ENCODE peak calls at places on chromosomes 3 and 15, in six cellular contexts. A is NCI-H1092; P is caudate nucleus; E is activated CD4-positive, alpha-beta T cell treated with anti-CD3 and anti-CD28 coated beads, Interleukin-2, amount 50 U/mL, for 1 hour; W is mesenteric fat pad; Q is T-helper 17 cell. L is an unnamed sample.

GRCh38 chr3:193134895-193135294 is 106.1 kb upstream of the PLAAT1 start:
- DNase-seq in A (no peak), P (no peak), E (no peak), W (no peak), Q (no peak), L (peak; percentile 91)

GRCh38 chr15:42344763-42345162 is 14.5 kb upstream of the CAPN3 start:
- DNase-seq in A (no peak), P (no peak), E (no peak), W (no peak), Q (no peak), L (peak; percentile 74)

GRCh38 chr3:188153498-188153948 is 434 bp upstream of the LPP start:
- DNase-seq in A (no peak), P (peak; percentile 75), E (peak; percentile 33), W (peak; percentile 93), Q (no peak), L (peak; percentile 65)

GRCh38 chr15:65305144-65305758 is 774 bp downstream of the RNU5B-1 start:
- DNase-seq in A (peak; percentile 79), P (no peak), E (no peak), W (no peak), Q (no peak), L (no peak)

GRCh38 chr3:174675426-174675825 is 183.7 kb upstream of the NAALADL2 start:
- DNase-seq in A (no peak), P (no peak), E (no peak), W (no peak), Q (no peak), L (no peak)

GRCh38 chr15:56719774-56720555 is 13.3 kb downstream of the ZNF280D start:
- DNase-seq in A (no peak), P (no peak), E (no peak), W (no peak), Q (no peak), L (no peak)

GRCh38 chr15:100929641-100930042 is 10.5 kb downstream of the LRRK1 start:
- DNase-seq in A (no peak), P (no peak), E (no peak), W (no peak), Q (no peak), L (no peak)

GRCh38 chr3:169505577-169506155 is 157.8 kb downstream of the MECOM start:
- DNase-seq in A (no peak), P (no peak), E (no peak), W (no peak), Q (no peak), L (no peak)

GRCh38 chr15:28125673-28126651 is 26.8 kb upstream of the OCA2 start:
- DNase-seq in A (peak; percentile 22), P (no peak), E (no peak), W (no peak), Q (no peak), L (peak; percentile 16)

GRCh38 chr3:183824761-183825379 is 507 bp downstream of the MAP6D1 start:
- DNase-seq in A (no peak), P (peak; percentile 45), E (no peak), W (no peak), Q (no peak), L (no peak)

GRCh38 chr3:129942296-129942695 is 32.2 kb upstream of the TRH start:
- DNase-seq in A (peak; percentile 46), P (peak; percentile 59), E (peak; percentile 12), W (no peak), Q (no peak), L (no peak)

GRCh38 chr3:132293231-132293630 is 24.0 kb upstream of the ACP3 start:
- DNase-seq in A (no peak), P (no peak), E (no peak), W (no peak), Q (no peak), L (no peak)

GRCh38 chr3:152474585-152474984 is 205.9 kb downstream of the MBNL1 start:
- DNase-seq in A (no peak), P (no peak), E (no peak), W (no peak), Q (no peak), L (no peak)

GRCh38 chr3:149554826-149555225 is 80.3 kb downstream of the TM4SF4 start:
- DNase-seq in A (no peak), P (no peak), E (no peak), W (no peak), Q (no peak), L (peak; percentile 53)

GRCh38 chr15:40040770-40041169 is 1.8 kb upstream of the SRP14 start:
- DNase-seq in A (no peak), P (no peak), E (no peak), W (no peak), Q (no peak), L (no peak)

GRCh38 chr3:158920375-158920774 is 118.5 kb downstream of the MFSD1 start:
- DNase-seq in A (no peak), P (no peak), E (no peak), W (no peak), Q (no peak), L (peak; percentile 34)

GRCh38 chr3:133925960-133926735 is 30.5 kb upstream of the RAB6B start:
- DNase-seq in A (no peak), P (no peak), E (no peak), W (no peak), Q (no peak), L (no peak)

GRCh38 chr15:57675481-57676181 is 30.9 kb upstream of the POLR2M start:
- DNase-seq in A (no peak), P (no peak), E (no peak), W (no peak), Q (no peak), L (no peak)

GRCh38 chr3:42718338-42718737 is 15.7 kb upstream of the HHATL start:
- DNase-seq in A (no peak), P (no peak), E (no peak), W (no peak), Q (no peak), L (no peak)

GRCh38 chr15:42608110-42608531 is 32.7 kb downstream of the STARD9 start:
- DNase-seq in A (no peak), P (peak; percentile 7), E (peak; percentile 3), W (no peak), Q (no peak), L (no peak)

GRCh38 chr3:111151438-111151837 is 79.8 kb downstream of the NECTIN3 start:
- DNase-seq in A (no peak), P (no peak), E (no peak), W (no peak), Q (no peak), L (peak; percentile 71)

GRCh38 chr3:101179637-101180036 is 140.7 kb downstream of the IMPG2 start:
- DNase-seq in A (no peak), P (no peak), E (no peak), W (no peak), Q (no peak), L (peak; percentile 79)

GRCh38 chr3:132245547-132245946 is 71.7 kb upstream of the ACP3 start:
- DNase-seq in A (no peak), P (no peak), E (no peak), W (no peak), Q (no peak), L (no peak)

GRCh38 chr15:101128191-101128590 is 123.7 kb downstream of the CHSY1 start:
- DNase-seq in A (no peak), P (no peak), E (no peak), W (no peak), Q (no peak), L (peak; percentile 87)

GRCh38 chr3:74268753-74269152 is 345.7 kb downstream of the CNTN3 start:
- DNase-seq in A (no peak), P (no peak), E (no peak), W (no peak), Q (no peak), L (no peak)

GRCh38 chr3:190336516-190337189 is 14.4 kb upstream of the CLDN1 start:
- DNase-seq in A (no peak), P (no peak), E (no peak), W (no peak), Q (no peak), L (no peak)

GRCh38 chr3:32336123-32336518 is 55.5 kb upstream of the CMTM7 start:
- DNase-seq in A (no peak), P (no peak), E (no peak), W (no peak), Q (no peak), L (no peak)

GRCh38 chr15:85296615-85297402 is 83.6 kb upstream of the AKAP13 start:
- DNase-seq in A (peak; percentile 44), P (peak; percentile 53), E (peak; percentile 61), W (no peak), Q (peak; percentile 57), L (peak; percentile 53)

GRCh38 chr3:122021811-122022401 is at the start of gene ILDR1:
- DNase-seq in A (peak; percentile 3), P (no peak), E (no peak), W (no peak), Q (no peak), L (no peak)

GRCh38 chr15:66153549-66154415 is 99.8 kb downstream of the MEGF11 start:
- DNase-seq in A (peak; percentile 77), P (no peak), E (no peak), W (no peak), Q (no peak), L (no peak)

GRCh38 chr3:42204867-42205599 is 61.0 kb downstream of the CCK start:
- DNase-seq in A (no peak), P (no peak), E (no peak), W (no peak), Q (no peak), L (no peak)

GRCh38 chr3:177777699-177778098 is 580.4 kb upstream of the TBL1XR1 start:
- DNase-seq in A (peak; percentile 36), P (peak; percentile 37), E (peak; percentile 25), W (no peak), Q (peak; percentile 8), L (no peak)

GRCh38 chr15:77615472-77615871 is 17.2 kb downstream of the LINGO1 start:
- DNase-seq in A (no peak), P (no peak), E (no peak), W (no peak), Q (no peak), L (no peak)

GRCh38 chr3:157354722-157355121 is 81.9 kb upstream of the PTX3 start:
- DNase-seq in A (no peak), P (no peak), E (no peak), W (no peak), Q (no peak), L (no peak)

GRCh38 chr15:68228143-68228970 is 1.2 kb downstream of the CLN6 start:
- DNase-seq in A (no peak), P (no peak), E (no peak), W (peak; percentile 74), Q (no peak), L (no peak)